ENCODE peak calls at places on chromosomes 11 and 22, in seven cellular contexts. Z, U, S, T, G, P and O are unnamed samples.

GRCh38 chr11:111282663-111283062 is 15.7 kb upstream of the POU2AF3 start:
- DNase-seq in Z (no peak), U (no peak), S (no peak), T (no peak), G (no peak), P (no peak), O (no peak)

GRCh38 chr11:117255966-117256365 is 23.5 kb downstream of the RNF214 start:
- DNase-seq in Z (no peak), U (no peak), S (no peak), T (no peak), G (no peak), P (no peak), O (no peak)

GRCh38 chr11:56950510-56950909 is 38.2 kb upstream of the OR5AK2 start:
- DNase-seq in Z (no peak), U (no peak), S (no peak), T (no peak), G (no peak), P (no peak), O (no peak)

GRCh38 chr11:84686726-84687125 is 940.4 kb downstream of the DLG2 start:
- DNase-seq in Z (no peak), U (no peak), S (no peak), T (no peak), G (no peak), P (no peak), O (no peak)

GRCh38 chr22:45878901-45879551 is 97.9 kb downstream of the WNT7B start:
- DNase-seq in Z (no peak), U (peak; percentile 11), S (no peak), T (peak; percentile 50), G (no peak), P (peak; percentile 12), O (peak; percentile 9)

GRCh38 chr11:115207166-115207591 is 297.0 kb downstream of the CADM1 start:
- DNase-seq in Z (no peak), U (no peak), S (no peak), T (no peak), G (no peak), P (no peak), O (no peak)

GRCh38 chr11:88167853-88168252 is 7.4 kb downstream of the RAB38 start:
- DNase-seq in Z (no peak), U (no peak), S (no peak), T (no peak), G (no peak), P (no peak), O (no peak)

GRCh38 chr22:43136255-43136654 is 6.9 kb downstream of the MCAT start:
- DNase-seq in Z (peak; percentile 40), U (no peak), S (no peak), T (peak; percentile 83), G (peak; percentile 52), P (no peak), O (peak; percentile 47)

GRCh38 chr11:117921456-117921855 is 7.7 kb downstream of the TMPRSS13 start:
- DNase-seq in Z (no peak), U (no peak), S (no peak), T (peak; percentile 55), G (no peak), P (no peak), O (no peak)

GRCh38 chr11:74702383-74703007 is 28.7 kb downstream of the CHRDL2 start:
- DNase-seq in Z (peak; percentile 54), U (peak; percentile 77), S (peak; percentile 66), T (peak; percentile 81), G (peak; percentile 71), P (peak; percentile 70), O (peak; percentile 84)

GRCh38 chr11:45717526-45717925 is 52.1 kb upstream of the CHST1 start:
- DNase-seq in Z (no peak), U (no peak), S (no peak), T (no peak), G (no peak), P (no peak), O (no peak)

GRCh38 chr11:122081073-122081472 is 34.9 kb downstream of the BLID start:
- DNase-seq in Z (no peak), U (no peak), S (no peak), T (no peak), G (no peak), P (no peak), O (no peak)

GRCh38 chr11:17526931-17527660 is 17.1 kb downstream of the USH1C start:
- DNase-seq in Z (no peak), U (no peak), S (no peak), T (no peak), G (no peak), P (no peak), O (no peak)

GRCh38 chr11:64851831-64852337 is 7.4 kb upstream of the CDC42BPG start:
- DNase-seq in Z (no peak), U (no peak), S (no peak), T (no peak), G (no peak), P (no peak), O (no peak)

GRCh38 chr11:128745296-128746183 is 51.7 kb downstream of the FLI1 start:
- DNase-seq in Z (no peak), U (no peak), S (no peak), T (no peak), G (no peak), P (no peak), O (no peak)

GRCh38 chr22:37768273-37768672 is 39.5 kb upstream of the GCAT start:
- DNase-seq in Z (no peak), U (no peak), S (no peak), T (no peak), G (no peak), P (no peak), O (no peak)

GRCh38 chr22:37632174-37633081 is 7.0 kb upstream of the SH3BP1 start:
- DNase-seq in Z (no peak), U (no peak), S (no peak), T (peak; percentile 85), G (no peak), P (peak; percentile 55), O (no peak)

GRCh38 chr11:72823105-72823804 is 9.0 kb downstream of the ATG16L2 start:
- DNase-seq in Z (no peak), U (no peak), S (no peak), T (no peak), G (no peak), P (no peak), O (no peak)

GRCh38 chr22:19446603-19447387 is 716 bp downstream of the C22orf39 start:
- DNase-seq in Z (no peak), U (no peak), S (no peak), T (no peak), G (peak; percentile 15), P (no peak), O (peak; percentile 70)

GRCh38 chr11:64007629-64008282 is 21.5 kb downstream of the OTUB1 start:
- DNase-seq in Z (peak; percentile 74), U (peak; percentile 79), S (peak; percentile 65), T (peak; percentile 91), G (peak; percentile 89), P (peak; percentile 85), O (peak; percentile 85)

GRCh38 chr11:60498853-60499252 is 6.3 kb downstream of the MS4A12 start:
- DNase-seq in Z (no peak), U (no peak), S (no peak), T (peak; percentile 82), G (no peak), P (no peak), O (no peak)

GRCh38 chr11:9265211-9266131 is at the start of gene DENND5A:
- DNase-seq in Z (peak; percentile 91), U (peak; percentile 88), S (peak; percentile 61), T (peak; percentile 94), G (peak; percentile 90), P (peak; percentile 89), O (peak; percentile 82)

GRCh38 chr11:9267680-9268079 is 2.5 kb upstream of the DENND5A start:
- DNase-seq in Z (no peak), U (no peak), S (no peak), T (no peak), G (no peak), P (no peak), O (no peak)

GRCh38 chr11:9266926-9267325 is 1.8 kb upstream of the DENND5A start:
- DNase-seq in Z (no peak), U (no peak), S (no peak), T (peak; percentile 61), G (no peak), P (no peak), O (no peak)

GRCh38 chr11:9264381-9265210 is 554 bp downstream of the DENND5A start:
- DNase-seq in Z (peak; percentile 65), U (peak; percentile 63), S (peak; percentile 69), T (peak; percentile 89), G (peak; percentile 46), P (peak; percentile 78), O (peak; percentile 73)

GRCh38 chr11:9266132-9266736 is 1.1 kb upstream of the DENND5A start:
- DNase-seq in Z (no peak), U (no peak), S (no peak), T (peak; percentile 36), G (peak; percentile 41), P (no peak), O (no peak)
- H3K27ac ChIP-seq in Z (peak overlapping the region; percentile 98), U (peak overlapping the region; percentile 100), S (peak overlapping the region; percentile 98), T (peak overlapping the region; percentile 97), G (peak overlapping the region; percentile 96), P (no peak overlapping the region), O (peak overlapping the region; percentile 93)

DNA sequence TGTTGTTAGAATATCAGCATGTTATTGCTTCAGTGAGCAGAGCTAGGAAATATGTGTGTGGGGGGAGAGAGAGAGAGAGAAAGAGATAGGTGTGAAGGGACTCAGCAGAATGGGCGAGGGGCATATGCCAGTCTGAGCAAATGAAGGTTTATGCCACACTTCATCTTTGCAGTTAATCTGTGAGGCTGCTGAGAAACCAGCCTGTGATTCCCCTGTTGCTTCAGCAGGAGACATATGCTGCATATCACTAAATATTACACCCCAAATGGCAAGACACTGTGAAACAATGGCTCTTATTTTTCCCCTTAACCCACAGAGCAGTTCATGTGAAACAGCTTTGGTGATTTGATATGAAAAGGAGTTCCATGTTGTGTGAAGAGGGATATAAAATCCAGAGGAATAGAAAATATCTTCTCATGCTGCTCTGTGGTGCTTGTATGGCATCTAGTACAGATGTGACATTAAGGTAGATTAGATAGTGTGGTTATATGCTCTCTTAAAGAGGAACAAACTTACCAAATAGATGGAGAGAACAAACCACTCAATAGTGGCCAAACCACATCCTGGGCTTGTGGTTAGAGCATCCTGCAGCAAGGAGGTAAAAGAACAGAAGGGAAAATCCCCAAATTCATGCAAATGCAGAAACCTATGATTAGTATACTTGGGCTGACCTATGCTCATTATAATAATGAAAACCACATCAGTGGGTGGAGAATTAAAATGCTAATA is 864.2 kb downstream of the FAM181B start:
- DNase-seq in Z (no peak), U (no peak), S (no peak), T (peak; percentile 76), G (peak; percentile 9), P (no peak), O (no peak)
- H3K4me3 ChIP-seq in Z (no peak overlapping the region), U (no peak overlapping the region), S (no peak overlapping the region), T (peak overlapping the region; percentile 57), G (no peak overlapping the region), P (no peak overlapping the region), O (no peak overlapping the region)

DNA sequence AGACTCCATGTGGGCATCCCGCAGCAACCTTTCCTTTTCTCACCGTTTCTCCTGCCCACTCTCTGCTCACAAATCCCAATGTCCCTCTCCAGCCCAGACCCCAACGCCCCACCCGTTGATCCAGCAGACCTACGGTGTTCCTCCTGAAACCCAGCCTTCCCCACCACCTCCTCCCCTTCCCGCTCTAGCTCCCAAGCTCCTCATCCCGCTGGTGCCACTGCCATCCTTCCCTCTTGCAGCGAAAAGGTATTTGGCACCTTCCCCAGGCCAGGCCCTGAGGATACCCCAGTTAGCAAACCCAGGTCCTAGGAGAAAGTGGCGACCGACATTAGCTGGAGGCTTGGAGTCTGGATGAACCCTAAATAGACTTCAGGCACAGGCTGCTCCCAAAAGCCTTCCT is 84.0 kb upstream of the RTL6 start:
- DNase-seq in Z (peak; percentile 1), U (peak; percentile 3), S (no peak), T (peak; percentile 56), G (no peak), P (peak; percentile 10), O (no peak)
- TF ChIP-seq POLR2A in Z (no peak), U (no peak), S (no peak), T (no peak), G (no peak), P (no peak), O (no peak)

GRCh38 chr22:41197046-41197807 is 7.9 kb upstream of the L3MBTL2 start:
- DNase-seq in Z (peak; percentile 87), U (peak; percentile 79), S (peak; percentile 70), T (peak; percentile 94), G (peak; percentile 86), P (peak; percentile 81), O (peak; percentile 79)
- H3K27ac ChIP-seq in Z (peak overlapping the region; percentile 0), U (no peak overlapping the region), S (peak overlapping the region; percentile 78), T (no peak overlapping the region), G (peak overlapping the region; percentile 34), P (no peak overlapping the region), O (no peak overlapping the region)